ENCODE peak calls at places on chromosomes 2 and 18, in four cellular contexts. K is cardiac fibroblast, M is HFF-Myc, D is brain microvascular endothelial cell. P is an unnamed sample.
A peak's percentile ranks its signal among the peaks of the same experiment; 100 is the strongest.

GRCh38 chr2:28608829-28609400 is 113.1 kb downstream of the PLB1 start:
- DNase-seq in K (no peak), M (no peak), D (no peak), P (no peak)

GRCh38 chr18:57915848-57916596 is 112.9 kb upstream of the ATP8B1 start:
- DNase-seq in K (peak; percentile 8), M (no peak), D (no peak), P (no peak)

GRCh38 chr2:2112416-2113131 is 218.5 kb downstream of the MYT1L start:
- DNase-seq in K (no peak), M (no peak), D (no peak), P (no peak)

GRCh38 chr2:174343638-174344455 is 9.1 kb downstream of the SP9 start:
- DNase-seq in K (no peak), M (no peak), D (no peak), P (no peak)

GRCh38 chr2:221529943-221530652 is 42.0 kb downstream of the EPHA4 start:
- DNase-seq in K (peak; percentile 40), M (peak; percentile 78), D (peak; percentile 46), P (no peak)

GRCh38 chr2:152094014-152094413 is 4.8 kb downstream of the CACNB4 start:
- DNase-seq in K (no peak), M (no peak), D (no peak), P (no peak)

GRCh38 chr2:46858697-46859080 is 56.9 kb downstream of the MCFD2 start:
- DNase-seq in K (peak; percentile 95), M (no peak), D (peak; percentile 87), P (no peak)

GRCh38 chr2:7498927-7499489 is 581.8 kb downstream of the RNF144A start:
- DNase-seq in K (no peak), M (no peak), D (no peak), P (no peak)

GRCh38 chr2:238158807-238159539 is at the start of gene ERFE:
- DNase-seq in K (peak; percentile 46), M (no peak), D (no peak), P (no peak)

GRCh38 chr2:5685225-5685624 is 7.0 kb upstream of the SOX11 start:
- DNase-seq in K (no peak), M (no peak), D (no peak), P (no peak)

GRCh38 chr2:180048256-180048655 is 41.2 kb upstream of the CWC22 start:
- DNase-seq in K (peak; percentile 46), M (no peak), D (peak; percentile 24), P (no peak)

GRCh38 chr2:86592547-86593230 is 29.4 kb upstream of the CHMP3 start:
- DNase-seq in K (peak; percentile 20), M (no peak), D (peak; percentile 2), P (no peak)

GRCh38 chr2:84197901-84198300 is 261.2 kb downstream of the SUCLG1 start:
- DNase-seq in K (no peak), M (no peak), D (no peak), P (no peak)

GRCh38 chr2:138829326-138829725 is 49.1 kb upstream of the NXPH2 start:
- DNase-seq in K (peak; percentile 26), M (no peak), D (peak; percentile 17), P (no peak)

GRCh38 chr2:216717491-216717901 is 22.1 kb upstream of the IGFBP5 start:
- DNase-seq in K (no peak), M (no peak), D (no peak), P (no peak)

DNA sequence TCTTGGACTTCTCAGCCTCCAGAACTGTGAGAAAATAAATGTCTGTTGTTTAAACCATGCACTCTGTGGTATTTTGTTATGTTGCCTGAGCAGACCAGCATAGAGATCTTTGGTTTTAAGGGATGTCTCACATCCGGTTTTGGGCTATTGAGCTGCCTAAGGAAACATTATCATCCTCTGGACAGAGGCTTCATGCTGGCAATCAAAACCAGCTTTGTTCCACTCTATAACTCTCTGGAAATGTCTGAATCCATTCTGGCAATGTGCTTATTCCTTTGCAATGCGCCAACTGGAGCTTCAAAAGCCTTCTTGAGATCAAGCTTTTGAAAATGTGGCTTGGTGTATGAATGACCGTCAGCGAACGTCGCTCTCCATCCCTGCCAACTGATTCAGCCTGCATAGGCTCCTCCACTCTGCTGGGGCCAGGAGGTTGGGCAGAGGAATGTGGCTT is 183.6 kb upstream of the MGAT5 start:
- DNase-seq in K (peak; percentile 8), M (no peak), D (peak; percentile 64), P (no peak)
- H3K4me3 ChIP-seq in K (no peak overlapping the region), M (no peak overlapping the region), D (no peak overlapping the region), P (no peak overlapping the region)

GRCh38 chr18:46320297-46320696 is 216.1 kb downstream of the HAUS1 start:
- DNase-seq in K (no peak), M (no peak), D (no peak), P (no peak)
- TF ChIP-seq CTCF in K (peak; percentile 5), M (no peak), D (peak; percentile 25), P (peak; percentile 14)

GRCh38 chr18:23369231-23369630 is 83.9 kb upstream of the RIOK3 start:
- DNase-seq in K (no peak), M (no peak), D (no peak), P (no peak)
- H3K4me3 ChIP-seq in K (no peak overlapping the region), M (no peak overlapping the region), D (no peak overlapping the region), P (no peak overlapping the region)

DNA sequence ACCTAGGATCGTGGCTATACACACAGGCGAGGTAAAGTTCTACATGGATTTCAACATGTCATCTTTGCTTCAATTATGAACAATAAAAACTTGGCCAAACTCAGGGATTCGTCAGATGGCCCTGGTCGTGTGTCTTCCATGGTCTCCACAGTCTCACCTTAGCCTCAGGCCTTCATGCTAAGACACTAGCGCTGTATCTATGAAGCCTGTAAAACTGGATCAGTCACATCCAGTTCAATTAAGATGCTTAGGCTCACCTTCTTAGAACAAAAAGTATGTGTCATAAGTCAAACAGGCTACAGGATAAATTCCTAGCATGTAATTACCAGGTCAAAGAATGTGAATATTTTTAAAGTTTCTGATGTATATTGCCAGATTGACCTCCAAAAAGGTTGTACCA is 113.7 kb upstream of the NRP2 start:
- DNase-seq in K (no peak), M (no peak), D (no peak), P (no peak)
- TF ChIP-seq CTCF in K (no peak), M (no peak), D (no peak), P (no peak)

GRCh38 chr2:70091816-70092215 is 4.5 kb downstream of the PCBP1 start:
- DNase-seq in K (no peak), M (no peak), D (no peak), P (no peak)

GRCh38 chr2:70095833-70096670 is 8.8 kb downstream of the PCBP1 start:
- DNase-seq in K (no peak), M (no peak), D (no peak), P (no peak)

GRCh38 chr2:70094171-70094977 is 7.1 kb downstream of the PCBP1 start:
- DNase-seq in K (no peak), M (no peak), D (peak; percentile 24), P (no peak)

GRCh38 chr2:70098032-70098431 is 10.8 kb downstream of the PCBP1 start:
- DNase-seq in K (no peak), M (no peak), D (no peak), P (no peak)

GRCh38 chr2:70094978-70095832 is 7.9 kb downstream of the PCBP1 start:
- DNase-seq in K (peak; percentile 46), M (no peak), D (no peak), P (peak; percentile 83)
- H3K4me3 ChIP-seq in K (no peak overlapping the region), M (no peak overlapping the region), D (no peak overlapping the region), P (peak overlapping the region; percentile 24)

GRCh38 chr2:241080405-241081189 is 21.5 kb downstream of the MTERF4 start:
- DNase-seq in K (no peak), M (no peak), D (no peak), P (no peak)

GRCh38 chr2:241083091-241083415 is 19.0 kb downstream of the MTERF4 start:
- DNase-seq in K (no peak), M (no peak), D (no peak), P (no peak)

GRCh38 chr2:241081643-241082337 is 20.3 kb downstream of the MTERF4 start:
- DNase-seq in K (no peak), M (no peak), D (no peak), P (no peak)

GRCh38 chr2:241082338-241083090 is 19.6 kb downstream of the MTERF4 start:
- DNase-seq in K (no peak), M (no peak), D (no peak), P (no peak)

DNA sequence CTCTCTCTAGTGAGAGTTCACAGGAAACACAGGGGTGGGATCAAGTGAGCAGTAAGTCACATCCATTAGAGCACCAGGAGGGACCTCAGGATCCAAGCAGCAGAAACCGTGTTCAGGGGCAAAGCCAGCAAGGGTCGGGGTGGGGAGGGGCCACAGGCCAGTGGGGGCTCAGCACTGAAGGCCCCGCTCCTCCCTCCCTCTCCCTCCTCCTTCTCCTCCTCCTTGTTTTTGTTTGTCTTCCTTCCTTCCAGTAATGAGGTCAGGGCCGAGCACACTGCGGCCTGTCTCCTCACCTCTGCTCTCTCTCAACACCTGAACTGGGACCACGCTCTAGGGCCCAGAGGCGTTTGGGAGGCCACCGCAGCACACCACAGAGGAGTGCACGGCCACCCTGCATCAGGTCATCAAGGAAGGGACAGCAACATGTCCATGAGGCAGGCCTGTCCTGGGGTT is 20.9 kb downstream of the MTERF4 start:
- DNase-seq in K (no peak), M (no peak), D (no peak), P (no peak)
- TF ChIP-seq CTCF in K (no peak), M (no peak), D (no peak), P (no peak)

P was measured in GM12864.